ENCODE peak calls at places on chromosomes 13 and 19, in ten cellular contexts. Q is HFF-Myc; P is cardiac fibroblast; W is A549; X is epithelial cell of esophagus; D is activated B cell treated with CpG ODN at 0.5 μM for 24 hours; K is neural crest cell; L is CD8-positive, alpha-beta T cell; J is Caco-2; T is left ventricle myocardium inferior. U is an unnamed sample.

GRCh38 chr13:27018230-27018875 is 153.3 kb downstream of the USP12 start:
- DNase-seq in Q (no peak), P (no peak), W (no peak), X (no peak), D (no peak), K (no peak), L (no peak), J (no peak), T (no peak), U (no peak)

GRCh38 chr13:113202912-113203311 is 5.6 kb downstream of the PCID2 start:
- DNase-seq in Q (no peak), P (no peak), W (no peak), X (no peak), D (no peak), K (no peak), L (no peak), J (no peak), T (no peak), U (no peak)

GRCh38 chr19:10718205-10719196 is 622 bp downstream of the DNM2 start:
- DNase-seq in Q (no peak), P (peak; percentile 40), W (no peak), X (peak; percentile 42), D (peak; percentile 60), K (peak; percentile 29), L (peak; percentile 47), J (no peak), T (peak; percentile 56), U (no peak)

GRCh38 chr13:38951525-38952313 is 38.9 kb downstream of the STOML3 start:
- DNase-seq in Q (no peak), P (peak; percentile 49), W (no peak), X (peak; percentile 53), D (no peak), K (no peak), L (no peak), J (no peak), T (no peak), U (no peak)

GRCh38 chr13:111526922-111527321 is 206.5 kb downstream of the TEX29 start:
- DNase-seq in Q (no peak), P (no peak), W (no peak), X (no peak), D (no peak), K (no peak), L (no peak), J (peak; percentile 10), T (no peak), U (no peak)

GRCh38 chr19:58261968-58262921 is 16.5 kb upstream of the ZNF8 start:
- DNase-seq in Q (no peak), P (no peak), W (peak; percentile 48), X (no peak), D (no peak), K (no peak), L (no peak), J (no peak), T (no peak), U (no peak)

GRCh38 chr19:17982430-17982829 is 15.5 kb downstream of the KCNN1 start:
- DNase-seq in Q (no peak), P (no peak), W (no peak), X (no peak), D (no peak), K (no peak), L (no peak), J (no peak), T (no peak), U (no peak)

GRCh38 chr13:107585466-107585865 is 629.9 kb downstream of the LIG4 start:
- DNase-seq in Q (no peak), P (no peak), W (no peak), X (no peak), D (no peak), K (no peak), L (no peak), J (no peak), T (no peak), U (no peak)

GRCh38 chr13:29255567-29255966 is 339.9 kb downstream of the SLC7A1 start:
- DNase-seq in Q (no peak), P (no peak), W (no peak), X (no peak), D (no peak), K (no peak), L (no peak), J (no peak), T (no peak), U (no peak)

GRCh38 chr13:29254971-29255370 is 340.5 kb downstream of the SLC7A1 start:
- DNase-seq in Q (no peak), P (no peak), W (no peak), X (no peak), D (no peak), K (no peak), L (no peak), J (no peak), T (no peak), U (no peak)

GRCh38 chr13:29266261-29266660 is 329.2 kb downstream of the SLC7A1 start:
- DNase-seq in Q (no peak), P (no peak), W (no peak), X (no peak), D (no peak), K (no peak), L (no peak), J (no peak), T (no peak), U (no peak)

GRCh38 chr13:29260684-29261083 is 334.8 kb downstream of the SLC7A1 start:
- DNase-seq in Q (no peak), P (peak; percentile 11), W (no peak), X (no peak), D (no peak), K (no peak), L (no peak), J (no peak), T (no peak), U (no peak)
- TF ChIP-seq CTCF in Q (no peak), P (no peak), W (no peak), X (no peak), D (no peak), K (no peak), L (no peak), J (no peak), T (peak; percentile 57), U (no peak)

GRCh38 chr19:37988758-37989635 is 82.0 kb downstream of the SIPA1L3 start:
- DNase-seq in Q (no peak), P (no peak), W (no peak), X (no peak), D (no peak), K (no peak), L (no peak), J (no peak), T (no peak), U (no peak)

GRCh38 chr19:37986048-37986750 is 79.2 kb downstream of the SIPA1L3 start:
- DNase-seq in Q (no peak), P (no peak), W (no peak), X (peak; percentile 19), D (no peak), K (no peak), L (no peak), J (no peak), T (no peak), U (no peak)

GRCh38 chr19:37990362-37990761 is 83.4 kb downstream of the SIPA1L3 start:
- DNase-seq in Q (no peak), P (no peak), W (peak; percentile 49), X (peak; percentile 94), D (no peak), K (no peak), L (no peak), J (peak; percentile 59), T (no peak), U (no peak)

GRCh38 chr19:37989855-37990254 is 82.8 kb downstream of the SIPA1L3 start:
- DNase-seq in Q (no peak), P (peak; percentile 8), W (no peak), X (no peak), D (no peak), K (no peak), L (no peak), J (no peak), T (no peak), U (no peak)

DNA sequence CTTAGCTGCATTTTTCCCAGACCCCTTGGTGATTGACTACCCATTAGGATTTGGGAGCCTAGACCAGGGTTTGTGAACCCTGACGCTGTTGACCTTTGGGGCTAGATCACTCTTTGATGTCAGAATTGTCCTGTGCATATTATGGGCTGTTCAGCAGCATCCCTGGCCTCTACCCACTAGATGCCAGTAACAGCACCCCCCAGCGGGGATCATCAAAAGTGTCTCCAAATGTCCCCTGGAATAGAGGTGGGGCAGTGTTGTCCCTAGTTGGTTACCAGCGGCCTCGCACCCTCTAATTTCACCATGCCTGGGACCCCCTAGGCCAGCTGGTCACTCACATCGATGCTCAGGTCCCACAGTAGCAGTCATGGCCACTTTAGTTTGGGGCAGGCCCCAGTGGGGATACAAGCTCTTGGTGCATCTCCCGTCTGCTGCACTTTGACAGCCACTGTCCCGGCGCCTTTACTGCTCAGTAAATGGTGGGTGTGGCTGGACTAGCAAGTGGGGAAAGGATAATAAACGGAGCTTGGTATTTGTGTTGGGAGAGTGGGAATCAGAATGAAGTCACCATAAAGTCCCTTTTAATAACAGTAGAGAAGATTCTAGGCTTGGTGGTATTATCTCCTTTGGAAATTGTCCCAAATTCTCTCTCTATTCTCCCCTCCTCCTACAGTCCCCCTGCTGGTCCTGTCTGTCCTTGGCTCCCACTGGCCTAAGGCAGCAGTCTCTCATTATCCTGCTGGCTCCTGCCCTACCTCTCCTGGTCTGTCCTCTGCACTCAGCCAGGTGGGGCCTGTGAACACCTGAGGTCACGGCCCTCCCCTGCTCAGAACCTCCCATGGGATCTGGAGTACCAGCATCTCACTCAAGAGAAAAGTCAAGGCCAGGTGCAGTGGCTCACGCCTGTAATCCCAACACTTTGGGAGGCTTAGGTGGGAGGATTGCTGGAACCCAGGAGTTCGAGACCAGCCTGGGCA is 80.6 kb downstream of the SIPA1L3 start:
- DNase-seq in Q (no peak), P (no peak), W (peak; percentile 53), X (no peak), D (no peak), K (no peak), L (no peak), J (no peak), T (no peak), U (no peak)
- TF ChIP-seq CTCF in Q (peak; percentile 22), P (peak; percentile 23), W (peak; percentile 57), X (peak; percentile 35), D (no peak), K (peak; percentile 31), L (no peak), J (no peak), T (no peak), U (peak; percentile 36)

GRCh38 chr13:29543230-29544215 is 52.0 kb downstream of the SLC7A1 start:
- DNase-seq in Q (no peak), P (no peak), W (no peak), X (peak; percentile 38), D (peak; percentile 19), K (no peak), L (no peak), J (no peak), T (no peak), U (peak; percentile 71)
- TF ChIP-seq CTCF in Q (peak; percentile 5), P (no peak), W (no peak), X (no peak), D (no peak), K (no peak), L (no peak), J (peak; percentile 12), T (no peak), U (peak; percentile 60)

GRCh38 chr19:52995711-52996110 is 18.0 kb upstream of the ERVV-1 start:
- DNase-seq in Q (no peak), P (no peak), W (no peak), X (no peak), D (no peak), K (no peak), L (no peak), J (no peak), T (no peak), U (no peak)

GRCh38 chr19:52992109-52993004 is 21.4 kb upstream of the ERVV-1 start:
- DNase-seq in Q (no peak), P (peak; percentile 5), W (no peak), X (no peak), D (no peak), K (no peak), L (no peak), J (no peak), T (peak; percentile 18), U (no peak)

GRCh38 chr19:52991021-52991420 is 22.7 kb upstream of the ERVV-1 start:
- DNase-seq in Q (no peak), P (no peak), W (no peak), X (peak; percentile 19), D (no peak), K (no peak), L (no peak), J (no peak), T (no peak), U (no peak)

GRCh38 chr19:52991484-52991883 is 22.2 kb upstream of the ERVV-1 start:
- DNase-seq in Q (no peak), P (peak; percentile 46), W (no peak), X (peak; percentile 82), D (no peak), K (no peak), L (no peak), J (no peak), T (no peak), U (no peak)

DNA sequence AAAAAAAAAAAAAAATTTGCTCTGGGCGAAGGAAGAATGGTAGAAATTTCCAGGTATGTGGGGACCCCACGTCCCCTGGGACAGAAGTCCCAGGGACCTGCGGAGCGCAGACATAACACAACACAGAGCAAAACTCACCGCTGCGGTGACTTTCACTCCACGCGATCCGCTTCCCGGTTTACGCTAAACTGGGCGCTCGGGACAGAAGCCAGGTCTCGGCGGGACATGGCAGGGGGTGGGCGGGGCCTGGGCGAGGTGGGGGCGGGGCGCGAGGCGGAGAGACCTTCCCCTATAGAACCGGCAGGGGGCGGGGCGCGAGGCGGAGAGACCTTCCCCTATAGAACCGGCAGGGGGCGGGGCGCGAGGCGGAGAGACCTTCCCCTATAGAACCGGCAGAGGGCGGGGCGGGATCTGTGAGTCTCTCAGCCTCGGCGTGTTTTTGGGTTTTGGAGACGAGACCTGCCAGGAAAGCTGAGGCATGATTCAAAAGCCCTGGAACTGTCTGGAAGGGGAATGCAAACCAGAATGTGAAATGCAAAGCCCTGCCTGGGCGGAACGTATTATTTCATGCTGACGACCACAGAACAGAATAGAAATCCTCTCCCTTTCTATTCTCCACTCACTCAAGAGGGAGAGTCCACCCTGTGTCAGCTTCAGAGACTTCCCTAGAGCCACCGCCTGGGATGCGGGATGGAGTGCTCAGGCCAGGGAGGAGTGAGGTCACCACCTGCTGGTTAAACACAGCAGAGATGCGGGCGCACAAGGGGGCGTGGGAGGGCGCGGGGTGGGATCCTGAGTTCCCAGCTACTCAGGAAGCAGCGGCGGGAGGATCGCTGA is 20.2 kb upstream of the ERVV-1 start:
- DNase-seq in Q (no peak), P (peak; percentile 81), W (peak; percentile 13), X (peak; percentile 82), D (peak; percentile 70), K (peak; percentile 83), L (peak; percentile 84), J (peak; percentile 61), T (peak; percentile 75), U (no peak)
- TF ChIP-seq CTCF in Q (peak; percentile 31), P (peak; percentile 51), W (no peak), X (peak; percentile 51), D (no peak), K (peak; percentile 87), L (peak; percentile 81), J (peak; percentile 57), T (peak; percentile 85), U (no peak)